ENCODE peak calls at places on chromosomes 2 and 18, in six cellular contexts. W is vagina, L is ascending aorta, M is cardiac fibroblast, P is AG04449, G is right cardiac atrium. A is an unnamed sample.

GRCh38 chr18:32372381-32373061 is 98.2 kb downstream of the GAREM1 start:
- DNase-seq in W (no peak), L (no peak), M (no peak), P (no peak), G (no peak), A (peak)

GRCh38 chr2:38740851-38741541 is 10.2 kb downstream of the SRSF7 start:
- DNase-seq in W (no peak), L (no peak), M (peak), P (no peak), G (no peak), A (no peak)

GRCh38 chr2:205822578-205822977 is 140.3 kb downstream of the NRP2 start:
- DNase-seq in W (no peak), L (no peak), M (peak), P (peak), G (no peak), A (no peak)

GRCh38 chr2:222688912-222689311 is 17.5 kb downstream of the MOGAT1 start:
- DNase-seq in W (no peak), L (no peak), M (peak), P (no peak), G (no peak), A (no peak)

GRCh38 chr2:132517386-132517785 is 100.8 kb downstream of the GPR39 start:
- DNase-seq in W (no peak), L (no peak), M (no peak), P (no peak), G (no peak), A (no peak)

GRCh38 chr2:15911686-15912085 is 28.7 kb upstream of the MYCN start:
- DNase-seq in W (no peak), L (no peak), M (no peak), P (no peak), G (no peak), A (no peak)

GRCh38 chr2:138453815-138454214 is 47.8 kb upstream of the SPOPL start:
- DNase-seq in W (no peak), L (no peak), M (no peak), P (no peak), G (no peak), A (no peak)

GRCh38 chr2:171158790-171159325 is 1.8 kb downstream of the TLK1 start:
- DNase-seq in W (no peak), L (no peak), M (no peak), P (no peak), G (no peak), A (no peak)

GRCh38 chr18:56645415-56646016 is 5.6 kb upstream of the WDR7 start:
- DNase-seq in W (no peak), L (no peak), M (peak), P (no peak), G (no peak), A (no peak)

GRCh38 chr2:136664713-136665112 is 100.6 kb upstream of the THSD7B start:
- DNase-seq in W (no peak), L (no peak), M (no peak), P (no peak), G (no peak), A (no peak)

GRCh38 chr2:17319090-17319489 is 199.2 kb downstream of the RAD51AP2 start:
- DNase-seq in W (no peak), L (no peak), M (no peak), P (no peak), G (no peak), A (no peak)

GRCh38 chr18:267380-267687 is 513 bp downstream of the THOC1 start:
- DNase-seq in W (no peak), L (no peak), M (no peak), P (no peak), G (no peak), A (no peak)

GRCh38 chr2:42115588-42115987 is 53.6 kb upstream of the EML4 start:
- DNase-seq in W (no peak), L (no peak), M (no peak), P (no peak), G (no peak), A (no peak)

GRCh38 chr2:194826241-194826640 is 830.8 kb upstream of the SLC39A10 start:
- DNase-seq in W (no peak), L (no peak), M (peak), P (no peak), G (no peak), A (peak)

GRCh38 chr2:223044092-223044836 is 7.7 kb upstream of the KCNE4 start:
- DNase-seq in W (peak), L (no peak), M (peak), P (no peak), G (no peak), A (no peak)

GRCh38 chr2:104583791-104584190 is 270.1 kb upstream of the POU3F3 start:
- DNase-seq in W (no peak), L (no peak), M (no peak), P (no peak), G (no peak), A (no peak)

GRCh38 chr18:36314754-36315153 is 17.2 kb downstream of the FHOD3 start:
- DNase-seq in W (no peak), L (no peak), M (peak), P (peak), G (no peak), A (peak)

GRCh38 chr2:184067502-184067901 is 530.8 kb upstream of the ZNF804A start:
- DNase-seq in W (no peak), L (no peak), M (no peak), P (no peak), G (no peak), A (no peak)

GRCh38 chr2:94870392-94871225 is 621 bp upstream of the TEKT4 start:
- DNase-seq in W (peak), L (no peak), M (no peak), P (no peak), G (no peak), A (no peak)

GRCh38 chr2:156445311-156446218 is 9.4 kb downstream of the GPD2 start:
- DNase-seq in W (no peak), L (no peak), M (peak), P (no peak), G (no peak), A (peak)

GRCh38 chr2:111126581-111126980 is 5.9 kb downstream of the BCL2L11 start:
- DNase-seq in W (no peak), L (no peak), M (no peak), P (no peak), G (no peak), A (no peak)

GRCh38 chr2:235505210-235505741 is 11.4 kb downstream of the AGAP1 start:
- DNase-seq in W (no peak), L (no peak), M (no peak), P (no peak), G (no peak), A (no peak)

GRCh38 chr2:37379881-37380296 is 35.5 kb downstream of the QPCT start:
- DNase-seq in W (no peak), L (no peak), M (no peak), P (no peak), G (no peak), A (no peak)

GRCh38 chr18:48796491-48797205 is 154.1 kb downstream of the SMAD7 start:
- DNase-seq in W (no peak), L (no peak), M (no peak), P (no peak), G (no peak), A (no peak)

GRCh38 chr2:16554184-16554583 is 111.5 kb downstream of the CYRIA start:
- DNase-seq in W (no peak), L (no peak), M (no peak), P (no peak), G (no peak), A (no peak)

GRCh38 chr2:15788458-15789229 is 151.7 kb upstream of the MYCN start:
- DNase-seq in W (no peak), L (no peak), M (no peak), P (no peak), G (no peak), A (no peak)

GRCh38 chr2:23545391-23545790 is 160.4 kb downstream of the KLHL29 start:
- DNase-seq in W (no peak), L (no peak), M (peak), P (no peak), G (no peak), A (no peak)

GRCh38 chr18:49174478-49174877 is 223.7 kb upstream of the SMAD7 start:
- DNase-seq in W (no peak), L (no peak), M (peak), P (peak), G (no peak), A (no peak)

GRCh38 chr18:13003466-13003896 is 12.3 kb downstream of the CEP192 start:
- DNase-seq in W (no peak), L (no peak), M (peak), P (no peak), G (no peak), A (no peak)

GRCh38 chr2:134232461-134232860 is 21.4 kb upstream of the MGAT5 start:
- DNase-seq in W (no peak), L (no peak), M (no peak), P (no peak), G (no peak), A (no peak)

GRCh38 chr2:123771928-123772632 is 253.0 kb upstream of the CNTNAP5 start:
- DNase-seq in W (no peak), L (no peak), M (no peak), P (no peak), G (no peak), A (no peak)

GRCh38 chr2:218261424-218262273 is 834 bp downstream of the GPBAR1 start:
- DNase-seq in W (no peak), L (no peak), M (no peak), P (no peak), G (peak), A (no peak)

GRCh38 chr2:67043781-67044478 is 353.2 kb upstream of the ETAA1 start:
- DNase-seq in W (no peak), L (no peak), M (no peak), P (no peak), G (no peak), A (no peak)

GRCh38 chr18:35047697-35048292 is 6.6 kb downstream of the MAPRE2 start:
- DNase-seq in W (no peak), L (no peak), M (no peak), P (no peak), G (no peak), A (no peak)

GRCh38 chr18:43060020-43060419 is 55.5 kb downstream of the RIT2 start:
- DNase-seq in W (no peak), L (no peak), M (peak), P (no peak), G (no peak), A (peak)

DNA sequence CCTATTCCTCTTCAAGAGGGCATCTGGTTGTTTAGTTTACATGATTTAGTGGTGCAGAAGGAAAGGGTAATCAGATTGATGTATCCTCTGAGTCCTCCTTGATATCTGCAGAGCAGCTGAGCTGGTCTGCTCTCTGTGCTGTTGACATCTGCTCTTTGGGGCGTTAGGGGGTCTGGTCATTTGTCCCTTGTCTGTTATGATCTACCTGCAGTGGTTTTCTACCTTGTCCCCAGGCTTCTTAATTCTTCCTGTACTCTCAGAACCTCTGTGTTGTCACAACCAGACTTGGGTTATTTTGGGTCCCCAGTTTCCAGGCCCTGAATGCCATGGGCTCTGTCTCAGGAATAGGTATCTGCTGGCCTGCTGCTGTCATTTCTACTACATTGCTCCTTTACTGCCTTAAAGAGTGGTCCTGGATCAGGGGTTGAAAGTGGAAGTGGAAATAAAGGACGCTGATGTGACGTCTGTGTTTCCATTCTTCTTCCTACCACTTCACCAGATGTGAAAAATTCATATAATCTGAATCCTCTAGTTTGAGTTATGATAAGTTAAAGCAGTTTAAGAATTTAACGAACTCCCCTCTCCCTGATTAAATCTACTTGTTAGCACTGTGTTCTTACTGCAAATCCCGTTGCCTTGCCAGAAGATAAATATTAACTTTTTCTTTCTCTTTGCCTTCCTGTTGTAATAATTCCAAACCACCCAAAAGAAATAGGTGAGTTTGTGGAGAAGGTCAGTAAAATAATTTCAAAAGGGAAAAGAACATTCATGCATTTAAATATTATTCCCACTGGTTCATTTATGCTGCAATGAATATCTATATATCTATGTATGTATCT is 16.6 kb upstream of the CPS1 start:
- DNase-seq in W (no peak), L (no peak), M (no peak), P (no peak), G (no peak), A (no peak)
- H3K4me3 ChIP-seq in W (no peak), L (no peak), M (no peak), P (no peak), G (no peak), A (peak)

GRCh38 chr2:9808334-9809063 is 34.8 kb upstream of the TAF1B start:
- DNase-seq in W (no peak), L (no peak), M (no peak), P (no peak), G (peak), A (no peak)
- H3K4me3 ChIP-seq in W (no peak), L (no peak), M (no peak), P (no peak), G (no peak), A (no peak)

GRCh38 chr2:173402405-173402974 is 47.8 kb downstream of the CDCA7 start:
- DNase-seq in W (no peak), L (peak), M (peak), P (peak), G (peak), A (peak)
- H3K4me3 ChIP-seq in W (peak), L (peak), M (no peak), P (peak), G (peak), A (peak)

DNA sequence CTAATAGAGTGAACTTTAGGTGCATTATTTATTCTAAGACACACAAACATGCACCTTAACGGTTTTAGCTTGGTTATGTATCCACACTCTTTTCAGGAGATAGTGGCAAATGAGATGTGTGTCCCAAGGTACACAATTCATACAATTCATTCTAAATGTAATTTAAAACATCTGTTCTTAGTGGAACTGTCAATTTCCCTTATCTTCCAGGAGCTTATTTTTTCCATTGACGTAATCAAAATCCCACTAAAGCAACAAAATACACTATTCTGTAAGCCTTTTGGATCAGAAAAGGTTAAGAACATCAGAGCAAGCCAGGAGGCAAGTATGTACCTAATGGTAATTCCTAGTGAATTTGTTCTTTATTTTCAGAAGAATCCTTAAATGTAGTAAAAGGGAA is 19.8 kb downstream of the EIF2AK3 start:
- DNase-seq in W (no peak), L (no peak), M (no peak), P (no peak), G (no peak), A (no peak)
- H3K4me3 ChIP-seq in W (no peak), L (no peak), M (no peak), P (no peak), G (no peak), A (no peak)

GRCh38 chr2:117832332-117832731 is 17.8 kb downstream of the DDX18 start:
- DNase-seq in W (no peak), L (no peak), M (peak), P (no peak), G (no peak), A (no peak)

GRCh38 chr2:117832905-117833613 is 18.6 kb downstream of the DDX18 start:
- DNase-seq in W (no peak), L (no peak), M (peak), P (no peak), G (peak), A (no peak)

GRCh38 chr2:117834992-117835391 is 20.5 kb downstream of the DDX18 start:
- DNase-seq in W (no peak), L (no peak), M (no peak), P (no peak), G (no peak), A (no peak)

GRCh38 chr2:117833911-117834310 is 19.4 kb downstream of the DDX18 start:
- DNase-seq in W (no peak), L (no peak), M (no peak), P (no peak), G (no peak), A (no peak)

DNA sequence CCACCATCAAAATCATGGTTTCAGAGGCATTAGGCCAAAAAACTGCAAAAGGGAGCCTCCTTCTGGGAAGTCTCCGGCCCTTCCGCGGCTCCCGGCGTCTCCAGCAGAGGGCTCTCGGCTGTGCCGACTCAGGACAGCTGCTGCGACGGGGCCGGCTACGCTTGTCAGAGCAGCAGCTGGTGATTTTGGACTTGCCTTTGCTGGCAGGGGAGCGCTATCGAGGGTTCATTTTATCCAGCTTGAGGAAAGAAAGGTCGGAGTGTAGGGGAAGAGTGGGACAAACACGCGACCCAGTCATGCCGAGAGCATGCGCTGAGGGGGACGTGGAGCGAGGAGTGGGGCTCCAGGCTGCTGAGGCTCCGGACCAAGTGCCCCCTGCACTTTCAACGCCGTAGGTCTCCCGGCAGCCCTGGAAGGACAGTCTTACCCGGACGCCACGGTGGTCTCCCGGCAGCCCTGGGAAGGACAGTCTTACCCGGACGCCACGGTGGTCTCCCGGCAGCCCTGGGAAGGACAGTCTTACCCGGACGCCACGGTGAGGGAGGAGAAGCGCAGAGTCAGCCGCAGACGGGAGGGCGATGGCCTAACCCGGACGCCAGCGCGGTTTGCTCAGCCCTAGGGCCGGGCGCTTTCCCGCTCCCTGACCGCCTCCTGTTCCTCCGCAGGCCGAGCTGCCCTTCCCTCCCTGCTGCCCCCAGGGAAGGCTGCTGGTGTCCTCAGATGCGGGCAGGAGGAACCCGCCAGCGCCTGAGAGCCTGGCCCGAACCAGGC is 21.7 kb downstream of the DDX18 start:
- DNase-seq in W (no peak), L (peak), M (peak), P (peak), G (peak), A (no peak)
- H3K4me3 ChIP-seq in W (peak), L (peak), M (peak), P (peak), G (peak), A (peak)

A was measured in epithelial cell of proximal tubule.